ENCODE peak calls at places on chromosomes 16 and 17, in eight cellular contexts. O is ascending aorta; N is thoracic aorta; I is CD4-positive, CD25-positive, alpha-beta regulatory T cell; B is astrocyte; L is naive thymus-derived CD4-positive, alpha-beta T cell; A is fibroblast of lung; E is effector memory CD4-positive, alpha-beta T cell. Q is an unnamed sample. For H3K27me3 and H3K36me3, the result is how much of the 10 kb centered on the place peaks cover.

GRCh38 chr16:77171750-77172635 is 19.0 kb upstream of the MON1B start:
- DNase-seq in A (peak), L (no peak), O (no peak), E (no peak), N (no peak), B (peak), I (peak), Q (no peak)

GRCh38 chr16:11994187-11995119 is 17.9 kb downstream of the SNX29 start:
- DNase-seq in A (no peak), L (no peak), E (no peak), B (no peak), I (no peak), O (peak), N (no peak), Q (no peak)

GRCh38 chr17:57739402-57740224 is 5.5 kb downstream of the CCDC182 start:
- DNase-seq in N (no peak), B (no peak), O (no peak), E (no peak), L (no peak), I (peak), A (peak), Q (no peak)

GRCh38 chr16:73152731-73153130 is 104.8 kb upstream of the ZFHX3 start:
- DNase-seq in L (no peak), E (no peak), N (no peak), O (no peak), I (no peak), A (peak), B (no peak), Q (no peak)

GRCh38 chr17:40832840-40833239 is 10.4 kb upstream of the KRT10 start:
- DNase-seq in O (no peak), B (no peak), I (no peak), L (no peak), N (no peak), E (no peak), A (no peak), Q (no peak)

GRCh38 chr16:14640538-14640937 is 7.8 kb downstream of the BFAR start:
- DNase-seq in I (no peak), A (no peak), O (no peak), E (no peak), B (no peak), N (no peak), L (no peak), Q (no peak)

GRCh38 chr16:87582966-87583325 is 19.4 kb upstream of the JPH3 start:
- DNase-seq in I (no peak), L (no peak), O (no peak), B (no peak), E (no peak), A (no peak), N (no peak), Q (no peak)

GRCh38 chr16:66344533-66345145 is 21.9 kb upstream of the CDH5 start:
- DNase-seq in E (no peak), O (no peak), I (peak), L (no peak), N (no peak), A (peak), B (no peak), Q (no peak)

GRCh38 chr16:49492090-49492801 is 118.6 kb downstream of the C16orf78 start:
- DNase-seq in I (no peak), E (no peak), N (no peak), B (no peak), L (peak), O (no peak), A (no peak), Q (peak)

GRCh38 chr16:17367034-17367433 is 103.7 kb downstream of the XYLT1 start:
- DNase-seq in O (no peak), E (no peak), B (no peak), N (no peak), A (no peak), L (no peak), I (peak), Q (no peak)

GRCh38 chr16:72833969-72834368 is 214.0 kb downstream of the ZFHX3 start:
- DNase-seq in I (no peak), N (no peak), E (no peak), O (no peak), A (no peak), L (no peak), B (no peak), Q (no peak)

GRCh38 chr16:70331588-70332358 is 14.9 kb upstream of the DDX19A start:
- DNase-seq in I (peak), L (no peak), B (no peak), N (no peak), O (no peak), E (no peak), A (peak), Q (no peak)

GRCh38 chr17:79993390-79994221 is 42.1 kb downstream of the TBC1D16 start:
- DNase-seq in E (no peak), O (peak), B (peak), A (peak), I (peak), N (no peak), L (peak), Q (no peak)

GRCh38 chr17:66777689-66778225 is 57.2 kb upstream of the CACNG5 start:
- DNase-seq in O (no peak), N (no peak), L (no peak), B (peak), I (no peak), A (no peak), E (no peak), Q (no peak)

GRCh38 chr17:68909066-68909465 is 46.1 kb downstream of the ABCA8 start:
- DNase-seq in O (no peak), A (peak), L (no peak), E (no peak), I (no peak), N (no peak), B (peak), Q (peak)

GRCh38 chr16:9235837-9236236 is 144.4 kb downstream of the HAPSTR1 start:
- DNase-seq in L (no peak), O (no peak), A (no peak), N (no peak), B (no peak), I (no peak), E (no peak), Q (no peak)

GRCh38 chr17:79220201-79220714 is 145.6 kb downstream of the ENGASE start:
- DNase-seq in N (no peak), B (no peak), E (no peak), A (no peak), I (no peak), O (no peak), L (no peak), Q (no peak)

GRCh38 chr17:46009681-46010596 is 10.9 kb downstream of the STH start:
- DNase-seq in E (no peak), L (no peak), O (no peak), I (no peak), N (no peak), A (peak), B (peak), Q (no peak)

GRCh38 chr17:56982312-56982711 is 4.4 kb downstream of the SCPEP1 start:
- DNase-seq in L (no peak), A (no peak), I (no peak), O (no peak), B (no peak), E (no peak), N (no peak), Q (no peak)

GRCh38 chr17:78510141-78510935 is 66.9 kb downstream of the DNAH17 start:
- DNase-seq in I (no peak), O (no peak), B (no peak), E (no peak), A (no peak), N (no peak), L (no peak), Q (no peak)

GRCh38 chr16:25192096-25192495 is 24.7 kb upstream of the AQP8 start:
- DNase-seq in O (no peak), B (peak), A (no peak), N (no peak), I (no peak), E (no peak), L (no peak), Q (peak)

GRCh38 chr16:56724191-56724590 is 5.7 kb upstream of the NUP93 start:
- DNase-seq in A (no peak), B (no peak), E (no peak), N (no peak), O (no peak), L (no peak), I (no peak), Q (no peak)

GRCh38 chr17:67520282-67520906 is 143.3 kb downstream of the PITPNC1 start:
- DNase-seq in L (no peak), E (no peak), I (no peak), B (peak), A (peak), O (no peak), N (no peak), Q (no peak)

GRCh38 chr16:81558444-81559175 is 114.0 kb downstream of the CMIP start:
- DNase-seq in O (no peak), L (no peak), I (no peak), B (no peak), A (no peak), E (no peak), N (no peak), Q (peak)

GRCh38 chr17:68456529-68457167 is 648 bp downstream of the WIPI1 start:
- DNase-seq in L (no peak), E (no peak), O (peak), B (peak), N (peak), I (no peak), A (peak), Q (peak)

GRCh38 chr16:30925646-30926332 is 2.4 kb downstream of the FBXL19 start:
- DNase-seq in N (no peak), E (no peak), I (no peak), L (no peak), A (no peak), O (no peak), B (no peak), Q (no peak)

GRCh38 chr17:81635973-81636504 is 873 bp downstream of the NPLOC4 start:
- DNase-seq in A (no peak), N (no peak), I (no peak), O (no peak), B (peak), E (no peak), L (no peak), Q (peak)

GRCh38 chr16:10609410-10609774 is 29.0 kb upstream of the EMP2 start:
- DNase-seq in B (peak), L (no peak), E (no peak), N (no peak), I (no peak), O (no peak), A (peak), Q (peak)

GRCh38 chr16:88705746-88706287 is 391 bp downstream of the RNF166 start:
- DNase-seq in I (no peak), L (no peak), O (no peak), E (no peak), B (no peak), A (no peak), N (no peak), Q (no peak)

GRCh38 chr16:29820271-29820701 is at the start of gene MVP:
- DNase-seq in A (peak), L (no peak), B (no peak), O (no peak), N (no peak), I (peak), E (no peak), Q (peak)

GRCh38 chr16:88737298-88738166 is 31.2 kb downstream of the CTU2 start:
- DNase-seq in B (peak), L (peak), O (no peak), A (peak), E (peak), I (peak), N (no peak), Q (peak)

GRCh38 chr16:67897231-67897630 is 4.2 kb downstream of the PSKH1 start:
- DNase-seq in B (peak), L (no peak), E (no peak), O (peak), I (no peak), A (no peak), N (peak), Q (peak)

GRCh38 chr16:84284168-84284722 is 10.4 kb upstream of the WFDC1 start:
- DNase-seq in A (peak), L (no peak), I (no peak), B (no peak), N (no peak), O (no peak), E (no peak), Q (no peak)

GRCh38 chr17:35640977-35641526 is 53.9 kb downstream of the AP2B1 start:
- DNase-seq in O (no peak), B (no peak), N (no peak), A (peak), E (no peak), L (no peak), I (no peak), Q (peak)

GRCh38 chr16:3980311-3981111 is 100.0 kb upstream of the CREBBP start:
- DNase-seq in N (no peak), B (peak), L (no peak), I (no peak), O (no peak), E (no peak), A (peak), Q (peak)

GRCh38 chr16:3979070-3979469 is 98.6 kb upstream of the CREBBP start:
- DNase-seq in A (no peak), E (no peak), O (no peak), L (no peak), N (no peak), B (no peak), I (no peak), Q (no peak)

GRCh38 chr16:3982216-3982615 is 101.7 kb upstream of the CREBBP start:
- DNase-seq in A (no peak), N (no peak), B (no peak), I (no peak), O (no peak), E (no peak), L (no peak), Q (no peak)

GRCh38 chr16:3977376-3977775 is 96.9 kb upstream of the CREBBP start:
- DNase-seq in E (no peak), N (no peak), A (no peak), L (no peak), I (no peak), B (no peak), O (no peak), Q (no peak)

DNA sequence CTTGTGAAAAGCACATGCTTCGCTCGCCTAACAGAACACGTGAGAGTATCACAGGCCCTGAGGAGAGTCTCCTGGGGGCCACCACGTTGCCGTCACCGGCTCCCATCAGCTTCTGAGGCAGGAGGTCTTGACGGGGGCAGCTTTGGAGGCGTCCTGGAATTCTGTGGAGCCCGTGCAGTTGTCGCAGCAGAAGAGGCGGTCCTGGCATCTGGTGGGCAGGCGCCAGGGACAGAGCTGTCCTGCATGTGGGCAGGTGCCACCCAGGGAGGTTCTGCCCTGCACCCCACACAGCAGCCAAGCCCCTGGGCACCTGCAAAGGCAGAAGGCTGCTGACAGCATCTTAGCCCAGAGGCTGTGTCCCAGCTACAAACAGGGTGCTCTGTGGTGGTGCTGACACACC is 99.0 kb upstream of the CREBBP start:
- DNase-seq in N (no peak), E (no peak), O (no peak), B (no peak), A (no peak), L (no peak), I (no peak), Q (no peak)
- H3K27me3 ChIP-seq in N (under half), E (under half), O (under half), B (under half), A (under half), L (under half), I (under half), Q (under half)

GRCh38 chr16:53034306-53034705 is 18.4 kb downstream of the CHD9NB start:
- DNase-seq in L (no peak), O (no peak), A (no peak), B (peak), E (no peak), I (no peak), N (no peak), Q (no peak)
- H3K4me3 ChIP-seq in L (no peak), O (no peak), A (no peak), B (no peak), E (no peak), I (no peak), N (no peak), Q (no peak)

GRCh38 chr17:11917415-11917814 is 79.9 kb downstream of the ZNF18 start:
- DNase-seq in I (no peak), O (no peak), A (no peak), E (no peak), B (no peak), N (no peak), L (no peak), Q (no peak)
- H3K36me3 ChIP-seq in I (under half), O (under half), A (under half), E (under half), B (under half), N (under half), L (under half), Q (under half)

GRCh38 chr17:13269196-13269595 is 251.4 kb upstream of the ELAC2 start:
- DNase-seq in L (no peak), N (no peak), I (no peak), B (no peak), A (no peak), O (no peak), E (no peak), Q (no peak)
- H3K27me3 ChIP-seq in L (under half), N (under half), I (under half), B (under half), A (under half), O (under half), E (under half), Q (under half)

DNA sequence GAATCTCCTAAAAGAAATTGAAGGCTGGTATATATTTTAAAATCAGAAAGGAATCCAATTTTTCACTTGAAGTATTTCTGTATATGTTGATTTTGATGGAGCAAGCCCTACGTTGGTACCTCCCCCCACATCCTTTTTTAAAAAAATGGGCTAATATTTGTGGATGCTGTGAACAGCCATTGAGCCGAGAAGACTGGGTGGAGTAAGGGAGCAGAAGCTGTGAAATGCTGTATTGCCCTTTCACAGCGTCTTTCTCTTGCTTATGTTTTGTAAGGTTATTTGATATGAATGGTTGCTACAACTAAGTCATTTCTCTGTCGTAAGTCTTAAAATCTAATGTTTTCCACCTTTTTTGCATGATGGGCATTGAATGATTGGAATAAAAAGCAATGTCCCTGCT is 2.3 kb downstream of the PAFAH1B1 start:
- DNase-seq in I (peak), O (no peak), A (peak), E (no peak), N (no peak), L (no peak), B (no peak), Q (no peak)
- H3K4me3 ChIP-seq in I (peak), O (peak), A (peak), E (peak), N (peak), L (peak), B (peak), Q (peak)

GRCh38 chr17:63835167-63835720 is 7.2 kb downstream of the SMARCD2 start:
- DNase-seq in A (no peak), B (no peak), I (no peak), E (no peak), L (no peak), N (no peak), O (no peak), Q (no peak)
- H3K36me3 ChIP-seq in A (under half), B (under half), I (half or more), E (half or more), L (under half), N (half or more), O (half or more), Q (half or more)